ENCODE peak calls at places on chromosome 16, in ten cellular contexts. A is right cardiac atrium, Y is PC-3, X is brain microvascular endothelial cell, S is H7, T is GM12865, C is dorsolateral prefrontal cortex, B is gastrocnemius medialis, K is NT2/D1, L is endodermal cell. Q is an unnamed sample.

GRCh38 chr16:69494993-69495392 is 70.6 kb downstream of the CYB5B start:
- DNase-seq in A (no peak), Y (peak; percentile 3), X (no peak), S (peak; percentile 79), T (peak; percentile 49), C (no peak), B (no peak), K (peak; percentile 40), L (peak; percentile 89), Q (no peak)

GRCh38 chr16:51062039-51062438 is 89.0 kb downstream of the SALL1 start:
- DNase-seq in A (no peak), Y (no peak), X (no peak), S (no peak), T (no peak), C (no peak), B (no peak), K (no peak), L (no peak), Q (no peak)

GRCh38 chr16:78817442-78817829 is 718.0 kb downstream of the WWOX start:
- DNase-seq in A (peak; percentile 42), Y (no peak), X (no peak), S (no peak), T (no peak), C (no peak), B (no peak), K (no peak), L (no peak), Q (no peak)

GRCh38 chr16:67104061-67104460 is 5.7 kb upstream of the PHAF1 start:
- DNase-seq in A (no peak), Y (peak; percentile 36), X (no peak), S (peak; percentile 77), T (peak; percentile 14), C (no peak), B (no peak), K (peak; percentile 25), L (peak; percentile 83), Q (no peak)

GRCh38 chr16:1920727-1921155 is 2.5 kb upstream of the HS3ST6 start:
- DNase-seq in A (no peak), Y (peak; percentile 7), X (no peak), S (peak; percentile 93), T (peak; percentile 29), C (no peak), B (no peak), K (peak; percentile 63), L (peak; percentile 90), Q (no peak)

GRCh38 chr16:54055864-54056263 is 230.7 kb downstream of the IRX3 start:
- DNase-seq in A (no peak), Y (peak; percentile 47), X (no peak), S (no peak), T (no peak), C (no peak), B (no peak), K (no peak), L (no peak), Q (no peak)

GRCh38 chr16:66728804-66729203 is 22.6 kb downstream of the DYNC1LI2 start:
- DNase-seq in A (no peak), Y (no peak), X (no peak), S (no peak), T (no peak), C (no peak), B (no peak), K (no peak), L (no peak), Q (no peak)

GRCh38 chr16:85197611-85198566 is 85.6 kb upstream of the CIBAR2 start:
- DNase-seq in A (peak; percentile 59), Y (no peak), X (no peak), S (no peak), T (no peak), C (no peak), B (no peak), K (no peak), L (no peak), Q (no peak)

GRCh38 chr16:17318200-17318599 is 152.6 kb downstream of the XYLT1 start:
- DNase-seq in A (no peak), Y (no peak), X (no peak), S (peak; percentile 40), T (no peak), C (no peak), B (no peak), K (peak; percentile 89), L (peak; percentile 68), Q (no peak)

GRCh38 chr16:77540656-77541055 is 105.8 kb upstream of the ADAMTS18 start:
- DNase-seq in A (no peak), Y (no peak), X (peak; percentile 85), S (no peak), T (no peak), C (no peak), B (no peak), K (no peak), L (no peak), Q (no peak)

GRCh38 chr16:49542391-49542891 is 168.8 kb downstream of the C16orf78 start:
- DNase-seq in A (no peak), Y (no peak), X (no peak), S (no peak), T (no peak), C (no peak), B (peak; percentile 79), K (no peak), L (no peak), Q (peak; percentile 74)

GRCh38 chr16:23924138-23924537 is 88.4 kb downstream of the PRKCB start:
- DNase-seq in A (no peak), Y (no peak), X (no peak), S (no peak), T (peak; percentile 80), C (no peak), B (no peak), K (no peak), L (no peak), Q (no peak)

GRCh38 chr16:6111390-6111789 is 1013.8 kb upstream of the EEF2KMT start:
- DNase-seq in A (no peak), Y (no peak), X (peak; percentile 16), S (no peak), T (no peak), C (no peak), B (no peak), K (no peak), L (no peak), Q (no peak)

GRCh38 chr16:27776556-27776955 is 226.6 kb downstream of the KATNIP start:
- DNase-seq in A (no peak), Y (no peak), X (no peak), S (peak; percentile 54), T (no peak), C (no peak), B (no peak), K (no peak), L (no peak), Q (no peak)

GRCh38 chr16:55325458-55326109 is 1.6 kb downstream of the IRX6 start:
- DNase-seq in A (no peak), Y (no peak), X (no peak), S (no peak), T (no peak), C (no peak), B (no peak), K (no peak), L (no peak), Q (no peak)
- H3K4me3 ChIP-seq in A (no peak overlapping the region), Y (no peak overlapping the region), X (no peak overlapping the region), S (no peak overlapping the region), T (no peak overlapping the region), C (no peak overlapping the region), B (no peak overlapping the region), K (peak overlapping the region; percentile 73), L (peak overlapping the region; percentile 76), Q (no peak overlapping the region)

GRCh38 chr16:72921106-72921505 is 126.8 kb downstream of the ZFHX3 start:
- DNase-seq in A (no peak), Y (no peak), X (no peak), S (no peak), T (no peak), C (no peak), B (no peak), K (no peak), L (no peak), Q (no peak)
- H3K4me3 ChIP-seq in A (no peak overlapping the region), Y (no peak overlapping the region), X (no peak overlapping the region), S (no peak overlapping the region), T (no peak overlapping the region), C (peak overlapping the region; percentile 47), B (no peak overlapping the region), K (no peak overlapping the region), L (no peak overlapping the region), Q (no peak overlapping the region)

DNA sequence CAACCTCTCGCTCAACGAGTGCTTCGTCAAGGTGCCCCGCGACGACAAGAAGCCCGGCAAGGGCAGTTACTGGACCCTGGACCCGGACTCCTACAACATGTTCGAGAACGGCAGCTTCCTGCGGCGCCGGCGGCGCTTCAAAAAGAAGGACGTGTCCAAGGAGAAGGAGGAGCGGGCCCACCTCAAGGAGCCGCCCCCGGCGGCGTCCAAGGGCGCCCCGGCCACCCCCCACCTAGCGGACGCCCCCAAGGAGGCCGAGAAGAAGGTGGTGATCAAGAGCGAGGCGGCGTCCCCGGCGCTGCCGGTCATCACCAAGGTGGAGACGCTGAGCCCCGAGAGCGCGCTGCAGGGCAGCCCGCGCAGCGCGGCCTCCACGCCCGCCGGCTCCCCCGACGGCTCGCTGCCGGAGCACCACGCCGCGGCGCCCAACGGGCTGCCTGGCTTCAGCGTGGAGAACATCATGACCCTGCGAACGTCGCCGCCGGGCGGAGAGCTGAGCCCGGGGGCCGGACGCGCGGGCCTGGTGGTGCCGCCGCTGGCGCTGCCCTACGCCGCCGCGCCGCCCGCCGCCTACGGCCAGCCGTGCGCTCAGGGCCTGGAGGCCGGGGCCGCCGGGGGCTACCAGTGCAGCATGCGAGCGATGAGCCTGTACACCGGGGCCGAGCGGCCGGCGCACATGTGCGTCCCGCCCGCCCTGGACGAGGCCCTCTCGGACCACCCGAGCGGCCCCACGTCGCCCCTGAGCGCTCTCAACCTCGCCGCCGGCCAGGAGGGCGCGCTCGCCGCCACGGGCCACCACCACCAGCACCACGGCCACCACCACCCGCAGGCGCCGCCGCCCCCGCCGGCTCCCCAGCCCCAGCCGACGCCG is 1.3 kb downstream of the FOXC2 start:
- DNase-seq in A (peak; percentile 80), Y (no peak), X (no peak), S (peak; percentile 84), T (no peak), C (no peak), B (no peak), K (no peak), L (peak; percentile 76), Q (no peak)
- H3K4me3 ChIP-seq in A (peak overlapping the region; percentile 39), Y (no peak overlapping the region), X (peak overlapping the region; percentile 93), S (peak overlapping the region; percentile 37), T (no peak overlapping the region), C (peak overlapping the region; percentile 40), B (peak overlapping the region; percentile 27), K (peak overlapping the region; percentile 44), L (no peak overlapping the region), Q (peak overlapping the region; percentile 52)

DNA sequence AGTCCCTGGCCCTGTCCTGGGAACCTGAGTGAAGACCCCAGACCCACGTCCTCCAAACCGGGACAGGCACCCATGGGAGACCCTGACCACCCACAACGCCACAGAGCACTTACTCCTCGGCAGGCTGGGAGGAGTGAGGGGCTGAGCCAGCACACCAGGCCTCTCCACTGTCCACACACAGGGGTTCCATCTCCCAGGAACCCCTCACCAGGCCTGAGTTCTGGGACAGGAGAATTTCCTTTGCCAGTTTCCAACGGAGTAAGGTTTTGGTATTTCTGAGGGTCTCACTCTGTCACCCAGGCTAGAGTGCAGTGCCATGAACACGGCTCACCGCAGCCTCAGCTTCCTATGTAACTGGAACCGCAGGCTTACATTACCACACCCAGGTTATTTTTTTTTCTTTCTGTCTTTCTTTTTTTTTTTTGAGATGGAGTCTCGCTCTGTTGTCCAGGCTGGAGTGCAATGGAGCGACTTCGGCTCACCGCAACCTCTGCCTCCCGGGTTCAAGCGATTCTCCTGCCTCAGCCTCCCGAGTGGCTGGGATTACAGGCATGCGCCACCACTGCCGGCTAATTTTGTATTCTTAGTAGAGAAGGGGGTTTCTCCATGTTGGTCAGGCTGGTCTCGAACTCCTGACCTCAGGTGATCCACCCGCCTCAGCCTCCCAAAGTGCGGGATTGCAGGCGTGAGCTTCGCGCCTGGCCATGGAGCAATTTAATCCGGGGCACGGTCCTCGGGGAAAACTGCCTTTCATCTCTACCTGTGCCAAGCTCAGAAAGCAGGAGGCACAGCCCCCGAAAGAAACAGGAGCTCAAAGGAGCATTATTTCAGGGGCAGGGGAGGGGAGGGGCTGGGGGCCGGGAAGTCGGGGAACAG is 1.6 kb downstream of the PGAP6 start:
- DNase-seq in A (no peak), Y (no peak), X (no peak), S (no peak), T (no peak), C (no peak), B (no peak), K (no peak), L (no peak), Q (no peak)
- H3K4me3 ChIP-seq in A (peak overlapping the region; percentile 97), Y (peak overlapping the region; percentile 84), X (peak overlapping the region; percentile 73), S (peak overlapping the region; percentile 88), T (peak overlapping the region; percentile 88), C (peak overlapping the region; percentile 76), B (peak overlapping the region; percentile 73), K (peak overlapping the region; percentile 90), L (peak overlapping the region; percentile 84), Q (peak overlapping the region; percentile 94)